ENCODE peak calls at places on chromosomes 16 and 17, in six cellular contexts. C, L, I, F, W and H are unnamed samples.

GRCh38 chr17:59572301-59572924 is 7.0 kb downstream of the DHX40 start:
- DNase-seq in W (no peak), F (no peak), C (no peak), I (no peak), L (no peak), H (peak; percentile 26)

GRCh38 chr16:87406495-87407088 is 14.5 kb downstream of the MAP1LC3B start:
- DNase-seq in F (no peak), L (no peak), I (no peak), W (no peak), C (no peak), H (no peak)

GRCh38 chr17:80029235-80029974 is 6.3 kb downstream of the TBC1D16 start:
- DNase-seq in W (peak; percentile 69), C (peak; percentile 77), L (peak; percentile 66), F (peak; percentile 95), I (peak; percentile 81), H (no peak)

GRCh38 chr16:46904471-46904870 is 20.3 kb downstream of the GPT2 start:
- DNase-seq in I (no peak), C (no peak), L (no peak), F (no peak), W (no peak), H (no peak)

GRCh38 chr16:1745900-1746692 is 25.2 kb downstream of the NME3 start:
- DNase-seq in W (no peak), I (no peak), C (no peak), L (no peak), F (no peak), H (no peak)

GRCh38 chr16:47833771-47834170 is 322.0 kb downstream of the ABCC12 start:
- DNase-seq in C (no peak), L (no peak), F (no peak), W (no peak), I (no peak), H (no peak)

GRCh38 chr17:42670925-42671657 is 5.7 kb downstream of the PLEKHH3 start:
- DNase-seq in L (no peak), I (no peak), F (no peak), C (no peak), W (no peak), H (no peak)

GRCh38 chr16:24309222-24309905 is 53.2 kb downstream of the CACNG3 start:
- DNase-seq in W (no peak), L (no peak), I (no peak), C (no peak), F (no peak), H (no peak)

GRCh38 chr17:34413443-34414076 is 50.5 kb upstream of the CCL1 start:
- DNase-seq in C (no peak), W (no peak), F (no peak), I (no peak), L (no peak), H (no peak)

GRCh38 chr17:82950525-82951102 is 110.8 kb upstream of the ZNF750 start:
- DNase-seq in I (no peak), L (no peak), C (no peak), W (no peak), F (no peak), H (no peak)

GRCh38 chr16:57689772-57690558 is 4.6 kb upstream of the DRC7 start:
- DNase-seq in L (no peak), F (no peak), C (no peak), I (no peak), W (no peak), H (peak; percentile 80)

GRCh38 chr17:43171761-43172487 is 910 bp downstream of the NBR1 start:
- DNase-seq in F (peak; percentile 62), L (peak; percentile 41), W (peak; percentile 92), C (peak; percentile 52), I (no peak), H (peak; percentile 24)

GRCh38 chr16:13335894-13336293 is 434.5 kb downstream of the SHISA9 start:
- DNase-seq in I (no peak), L (no peak), C (no peak), F (no peak), W (no peak), H (no peak)

GRCh38 chr16:81551141-81551808 is 106.7 kb downstream of the CMIP start:
- DNase-seq in L (no peak), W (no peak), F (no peak), C (no peak), I (no peak), H (peak; percentile 37)

GRCh38 chr16:71648921-71649320 is 22.9 kb downstream of the MARVELD3 start:
- DNase-seq in C (no peak), I (no peak), F (no peak), L (no peak), W (no peak), H (no peak)

GRCh38 chr16:50302472-50303005 is 36.2 kb downstream of the ADCY7 start:
- DNase-seq in F (no peak), L (peak; percentile 2), I (no peak), C (no peak), W (no peak), H (no peak)

GRCh38 chr17:40612510-40613244 is 34.9 kb downstream of the SMARCE1 start:
- DNase-seq in F (no peak), W (no peak), C (peak; percentile 45), I (peak; percentile 36), L (no peak), H (no peak)

GRCh38 chr17:8606415-8606814 is 24.1 kb downstream of the MYH10 start:
- DNase-seq in C (no peak), L (peak; percentile 55), F (no peak), I (no peak), W (no peak), H (no peak)

GRCh38 chr17:80720624-80721577 is 176.3 kb downstream of the RPTOR start:
- DNase-seq in I (no peak), W (no peak), L (peak; percentile 10), C (no peak), F (no peak), H (no peak)

GRCh38 chr17:11979795-11980194 is 17.5 kb downstream of the ZNF18 start:
- DNase-seq in I (no peak), W (no peak), C (no peak), L (no peak), F (no peak), H (no peak)

DNA sequence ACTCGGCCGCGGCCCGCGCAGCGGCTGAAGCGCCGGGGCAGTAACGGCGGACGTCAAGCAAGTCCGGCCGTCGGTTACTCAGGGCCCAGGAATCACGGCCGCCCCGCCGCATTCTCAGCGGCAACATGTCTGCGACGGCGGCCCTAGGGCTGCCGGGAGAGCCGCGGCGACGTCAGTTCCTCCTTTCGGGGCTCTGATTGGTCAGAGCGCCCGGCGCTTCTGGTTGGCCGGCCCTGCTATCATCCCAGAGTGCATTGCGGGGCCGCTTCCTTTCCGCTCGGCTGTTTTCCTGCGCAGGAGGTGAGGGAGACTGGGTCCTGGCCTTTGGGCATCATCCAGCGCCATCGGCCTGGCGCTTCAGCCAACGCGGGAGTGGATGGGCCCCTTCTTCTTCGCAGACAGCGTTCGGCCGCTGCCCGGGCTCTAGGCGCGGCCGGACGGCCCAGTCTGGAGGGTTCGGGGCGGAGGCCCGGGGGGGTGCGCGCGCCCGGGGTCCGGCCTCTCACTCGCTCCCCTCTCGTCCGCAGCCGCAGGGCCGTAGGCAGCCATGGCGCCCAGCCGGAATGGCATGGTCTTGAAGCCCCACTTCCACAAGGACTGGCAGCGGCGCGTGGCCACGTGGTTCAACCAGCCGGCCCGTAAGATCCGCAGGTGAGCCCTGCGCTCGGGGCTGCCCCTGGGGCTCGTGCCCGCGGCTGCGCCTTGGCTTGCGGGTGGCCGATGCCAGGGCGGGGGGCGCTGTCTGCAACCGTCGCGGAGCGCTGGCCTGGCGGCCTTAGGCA is at the start of gene RPL13:
- DNase-seq in I (peak; percentile 95), W (peak; percentile 75), C (peak; percentile 95), F (peak; percentile 96), L (peak; percentile 95), H (peak; percentile 97)
- TF ChIP-seq CTCF in I (no peak), W (no peak), C (peak; percentile 6), F (no peak), L (no peak), H (no peak)

GRCh38 chr16:79768594-79768993 is 168.1 kb upstream of the MAF start:
- DNase-seq in I (no peak), F (no peak), W (no peak), L (peak; percentile 27), C (no peak), H (no peak)
- H3K4me3 ChIP-seq in I (no peak overlapping the region), F (peak overlapping the region; percentile 15), W (no peak overlapping the region), L (peak overlapping the region; percentile 9), C (peak overlapping the region; percentile 44), H (no peak overlapping the region)

GRCh38 chr17:55964191-55964590 is 189.1 kb upstream of the ANKFN1 start:
- DNase-seq in L (no peak), F (no peak), W (no peak), C (no peak), I (no peak), H (no peak)
- TF ChIP-seq CTCF in L (no peak), F (no peak), W (no peak), C (no peak), I (no peak), H (no peak)

GRCh38 chr17:45430006-45430737 is 2.5 kb downstream of the ARHGAP27 start:
- DNase-seq in W (no peak), L (no peak), I (no peak), C (no peak), F (no peak), H (no peak)
- H3K4me3 ChIP-seq in W (no peak overlapping the region), L (no peak overlapping the region), I (no peak overlapping the region), C (peak overlapping the region; percentile 64), F (no peak overlapping the region), H (peak overlapping the region; percentile 83)